ENCODE peak calls at places on chromosomes 4 and X, in four cellular contexts. One of them, this sample, is unnamed.

GRCh38 chrX:19625612-19626011 is 110.3 kb upstream of the MAP3K15 start:
- DNase-seq in Peyer's patch: peak
- DNase-seq in CD4-positive, alpha-beta memory T cell: peak
- DNase-seq in astrocyte of the cerebellum: no peak
- DNase-seq in this sample: no peak

GRCh38 chr4:112702892-112703291 is 65.9 kb downstream of the LARP7 start:
- DNase-seq in Peyer's patch: no peak
- DNase-seq in CD4-positive, alpha-beta memory T cell: no peak
- DNase-seq in astrocyte of the cerebellum: no peak
- DNase-seq in this sample: no peak

GRCh38 chr4:172708184-172708583 is 460.4 kb upstream of the GALNT7 start:
- DNase-seq in Peyer's patch: no peak
- DNase-seq in CD4-positive, alpha-beta memory T cell: no peak
- DNase-seq in astrocyte of the cerebellum: no peak
- DNase-seq in this sample: no peak

GRCh38 chrX:125436855-125437254 is 117.2 kb downstream of the TEX13C start:
- DNase-seq in Peyer's patch: no peak
- DNase-seq in CD4-positive, alpha-beta memory T cell: peak
- DNase-seq in astrocyte of the cerebellum: no peak
- DNase-seq in this sample: no peak

GRCh38 chr4:6391186-6391851 is 81.1 kb downstream of the PPP2R2C start:
- DNase-seq in Peyer's patch: no peak
- DNase-seq in CD4-positive, alpha-beta memory T cell: no peak
- DNase-seq in astrocyte of the cerebellum: no peak
- DNase-seq in this sample: no peak

GRCh38 chr4:17497890-17498523 is 13.9 kb downstream of the QDPR start:
- DNase-seq in Peyer's patch: no peak
- DNase-seq in CD4-positive, alpha-beta memory T cell: no peak
- DNase-seq in astrocyte of the cerebellum: no peak
- DNase-seq in this sample: no peak

GRCh38 chr4:7939377-7940108 is at the start of gene AFAP1:
- DNase-seq in Peyer's patch: peak
- DNase-seq in CD4-positive, alpha-beta memory T cell: peak
- DNase-seq in astrocyte of the cerebellum: peak
- DNase-seq in this sample: no peak

GRCh38 chr4:24794916-24795665 is at the start of gene SOD3:
- DNase-seq in Peyer's patch: peak
- DNase-seq in CD4-positive, alpha-beta memory T cell: no peak
- DNase-seq in astrocyte of the cerebellum: peak
- DNase-seq in this sample: peak

GRCh38 chrX:38664285-38664684 is 102.9 kb downstream of the TSPAN7 start:
- DNase-seq in Peyer's patch: no peak
- DNase-seq in CD4-positive, alpha-beta memory T cell: no peak
- DNase-seq in astrocyte of the cerebellum: peak
- DNase-seq in this sample: no peak

GRCh38 chr4:126647756-126648396 is 984.9 kb upstream of the INTU start:
- DNase-seq in Peyer's patch: no peak
- DNase-seq in CD4-positive, alpha-beta memory T cell: no peak
- DNase-seq in astrocyte of the cerebellum: peak
- DNase-seq in this sample: no peak

GRCh38 chrX:125420809-125421208 is 101.1 kb downstream of the TEX13C start:
- DNase-seq in Peyer's patch: no peak
- DNase-seq in CD4-positive, alpha-beta memory T cell: no peak
- DNase-seq in astrocyte of the cerebellum: no peak
- DNase-seq in this sample: no peak

GRCh38 chr4:76637704-76638361 is 202.8 kb downstream of the SHROOM3 start:
- DNase-seq in Peyer's patch: no peak
- DNase-seq in CD4-positive, alpha-beta memory T cell: no peak
- DNase-seq in astrocyte of the cerebellum: no peak
- DNase-seq in this sample: no peak

GRCh38 chr4:24160358-24160757 is 270.5 kb upstream of the PPARGC1A start:
- DNase-seq in Peyer's patch: no peak
- DNase-seq in CD4-positive, alpha-beta memory T cell: no peak
- DNase-seq in astrocyte of the cerebellum: no peak
- DNase-seq in this sample: no peak

GRCh38 chr4:115113382-115114106 is at the start of gene NDST4:
- DNase-seq in Peyer's patch: no peak
- DNase-seq in CD4-positive, alpha-beta memory T cell: no peak
- DNase-seq in astrocyte of the cerebellum: peak
- DNase-seq in this sample: peak

GRCh38 chr4:55157559-55158277 is 32.3 kb upstream of the KDR start:
- DNase-seq in Peyer's patch: no peak
- DNase-seq in CD4-positive, alpha-beta memory T cell: no peak
- DNase-seq in astrocyte of the cerebellum: no peak
- DNase-seq in this sample: no peak
- H3K4me3 ChIP-seq in Peyer's patch: no peak
- H3K4me3 ChIP-seq in CD4-positive, alpha-beta memory T cell: no peak
- H3K4me3 ChIP-seq in astrocyte of the cerebellum: peak
- H3K4me3 ChIP-seq in this sample: peak

GRCh38 chrX:46576458-46576857 is 2.9 kb downstream of the CHST7 start:
- DNase-seq in Peyer's patch: no peak
- DNase-seq in CD4-positive, alpha-beta memory T cell: no peak
- DNase-seq in astrocyte of the cerebellum: no peak
- DNase-seq in this sample: no peak
- H3K4me3 ChIP-seq in Peyer's patch: peak
- H3K4me3 ChIP-seq in CD4-positive, alpha-beta memory T cell: peak
- H3K4me3 ChIP-seq in astrocyte of the cerebellum: no peak
- H3K4me3 ChIP-seq in this sample: no peak

DNA sequence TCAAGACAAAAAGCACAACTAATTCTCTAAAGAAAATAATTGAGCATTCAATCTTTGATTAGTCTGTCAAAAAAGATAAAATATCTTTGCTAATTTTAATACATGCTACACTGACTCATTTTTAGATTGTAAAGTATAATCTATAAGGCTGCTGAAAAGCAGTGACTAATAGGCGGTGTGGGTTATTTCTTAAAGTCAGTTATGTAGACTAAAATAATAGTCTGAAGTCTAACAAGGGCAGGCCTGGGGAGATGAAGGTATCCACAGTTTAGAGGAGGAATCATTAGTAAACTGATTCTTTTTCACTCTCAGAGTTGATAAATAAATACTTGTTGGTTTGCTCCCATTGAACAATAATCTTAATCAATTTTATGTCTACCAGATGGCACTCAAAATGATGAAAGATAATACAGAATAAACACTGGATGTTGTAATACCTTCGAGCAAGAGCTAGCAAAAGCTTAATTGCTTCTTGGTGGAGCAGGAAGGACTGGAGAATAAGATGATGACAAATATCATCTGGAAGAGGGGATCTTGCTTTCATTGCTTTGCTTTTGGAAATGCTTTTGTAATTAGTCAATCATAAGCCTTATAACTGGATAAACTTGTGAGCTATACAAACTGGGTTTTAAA is 61.6 kb downstream of the TMEM150C start:
- DNase-seq in Peyer's patch: no peak
- DNase-seq in CD4-positive, alpha-beta memory T cell: no peak
- DNase-seq in astrocyte of the cerebellum: no peak
- DNase-seq in this sample: no peak
- H3K4me3 ChIP-seq in Peyer's patch: no peak
- H3K4me3 ChIP-seq in CD4-positive, alpha-beta memory T cell: no peak
- H3K4me3 ChIP-seq in astrocyte of the cerebellum: no peak
- H3K4me3 ChIP-seq in this sample: no peak

DNA sequence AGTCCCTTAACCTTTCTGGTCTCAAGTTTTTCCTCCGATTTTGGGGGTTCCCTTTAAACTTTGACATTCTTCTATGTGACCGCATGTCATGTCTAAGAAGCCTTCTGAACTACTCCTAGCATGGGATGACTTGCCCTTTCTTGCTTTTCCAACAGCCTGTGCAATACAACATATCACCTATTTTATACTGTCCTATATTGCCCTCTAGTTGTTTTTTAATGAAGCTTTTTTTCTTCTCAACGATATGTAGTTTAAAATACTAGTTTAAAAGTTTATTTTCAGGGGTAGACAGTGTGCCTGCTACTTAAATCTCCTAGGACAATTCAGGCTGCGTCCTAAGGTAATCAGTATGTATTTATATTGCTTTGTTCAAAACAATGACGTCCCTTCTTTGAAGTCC is 1.0 kb upstream of the IGBP1 start:
- DNase-seq in Peyer's patch: no peak
- DNase-seq in CD4-positive, alpha-beta memory T cell: no peak
- DNase-seq in astrocyte of the cerebellum: no peak
- DNase-seq in this sample: no peak
- H3K4me3 ChIP-seq in Peyer's patch: no peak
- H3K4me3 ChIP-seq in CD4-positive, alpha-beta memory T cell: no peak
- H3K4me3 ChIP-seq in astrocyte of the cerebellum: no peak
- H3K4me3 ChIP-seq in this sample: no peak